ENCODE peak calls at places on chromosomes 7 and 10, in seven cellular contexts. S, Z, T, C, U, A and B are unnamed samples.

GRCh38 chr10:30432631-30433285 is 1.2 kb upstream of the MAP3K8 start:
- DNase-seq in Z (no peak), A (no peak), S (no peak), T (peak; percentile 48), C (no peak), U (peak; percentile 58), B (no peak)

GRCh38 chr10:124351481-124352220 is 67.1 kb downstream of the OAT start:
- DNase-seq in U (no peak), A (peak; percentile 23), S (no peak), T (peak; percentile 12), C (no peak), Z (peak; percentile 30), B (no peak)

GRCh38 chr7:20738517-20739481 is 47.9 kb downstream of the SP8 start:
- DNase-seq in U (no peak), T (no peak), A (no peak), S (no peak), C (no peak), Z (no peak), B (no peak)

GRCh38 chr10:86899670-86900276 is 57.6 kb downstream of the MMRN2 start:
- DNase-seq in C (peak; percentile 30), S (peak; percentile 58), U (peak; percentile 71), T (peak; percentile 69), Z (peak; percentile 82), A (peak; percentile 8), B (no peak)

GRCh38 chr7:79930604-79931003 is 204.0 kb upstream of the GNAI1 start:
- DNase-seq in Z (no peak), U (no peak), T (no peak), A (no peak), S (no peak), C (no peak), B (no peak)

GRCh38 chr7:84108787-84109186 is 85.8 kb downstream of the SEMA3A start:
- DNase-seq in C (no peak), Z (no peak), S (no peak), T (no peak), A (no peak), U (no peak), B (no peak)

GRCh38 chr7:19442016-19442785 is 266.6 kb downstream of the POLR1F start:
- DNase-seq in Z (peak; percentile 73), T (no peak), C (no peak), U (no peak), A (peak; percentile 18), S (peak; percentile 42), B (no peak)

GRCh38 chr10:75430000-75430763 is 1.2 kb upstream of the LRMDA start:
- DNase-seq in S (no peak), C (no peak), A (no peak), T (peak; percentile 61), U (peak; percentile 43), Z (peak; percentile 77), B (no peak)

GRCh38 chr7:126856691-126857291 is 395.9 kb downstream of the GRM8 start:
- DNase-seq in C (no peak), A (no peak), T (no peak), S (no peak), U (no peak), Z (no peak), B (no peak)

GRCh38 chr7:6530626-6531491 is 20.4 kb downstream of the GRID2IP start:
- DNase-seq in A (no peak), S (no peak), U (peak; percentile 67), Z (peak; percentile 92), T (no peak), C (peak; percentile 36), B (no peak)

GRCh38 chr10:77741746-77742145 is 104.1 kb upstream of the KCNMA1 start:
- DNase-seq in T (no peak), S (no peak), U (no peak), C (no peak), Z (no peak), A (no peak), B (no peak)

GRCh38 chr7:112108984-112109383 is 97.2 kb downstream of the DOCK4 start:
- DNase-seq in Z (no peak), S (no peak), U (no peak), C (no peak), T (no peak), A (no peak), B (no peak)

GRCh38 chr10:14528450-14528849 is 197.7 kb upstream of the FRMD4A start:
- DNase-seq in C (no peak), A (no peak), S (no peak), U (no peak), T (no peak), Z (no peak), B (no peak)

GRCh38 chr10:17236468-17236886 is 8.4 kb downstream of the VIM start:
- DNase-seq in Z (no peak), S (no peak), A (no peak), U (no peak), C (no peak), T (no peak), B (no peak)

GRCh38 chr10:124743188-124744046 is 761 bp downstream of the FAM53B start:
- DNase-seq in S (peak; percentile 12), T (no peak), A (no peak), U (no peak), Z (peak; percentile 81), C (no peak), B (no peak)

DNA sequence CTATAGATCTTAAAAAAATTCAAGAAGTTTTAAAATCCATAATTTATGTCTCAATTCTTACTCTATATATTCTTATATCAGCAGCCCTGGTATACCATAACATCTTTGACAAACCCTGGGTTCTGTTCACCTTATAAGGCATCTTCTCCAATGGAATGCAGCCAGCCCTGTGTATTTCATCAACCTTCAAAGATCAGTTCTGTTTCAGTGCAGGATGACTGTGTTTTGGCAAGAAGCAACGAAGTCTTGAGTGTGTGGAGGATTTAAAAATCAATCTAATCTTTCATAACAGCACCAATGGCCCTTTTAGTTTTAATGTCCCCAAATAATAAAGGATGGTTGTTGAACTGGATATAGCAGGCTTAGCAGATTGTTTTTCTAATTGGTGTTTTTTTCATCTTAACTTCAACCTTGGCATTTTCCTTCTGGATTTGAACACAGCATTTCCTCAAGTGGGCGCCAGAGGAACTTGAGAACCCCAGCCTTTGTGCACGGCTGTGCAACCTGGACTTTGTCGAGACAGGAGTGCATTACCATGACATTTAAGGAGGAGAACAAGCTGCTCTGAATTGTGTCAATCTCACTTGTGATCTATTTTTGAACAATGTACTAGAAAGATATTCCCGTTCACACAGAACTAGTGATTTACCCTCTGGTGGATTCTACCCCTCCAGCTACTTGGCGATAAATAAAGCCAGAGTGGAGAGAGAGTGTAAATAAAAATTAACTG is 313.3 kb upstream of the AKR1E2 start:
- DNase-seq in S (peak; percentile 59), A (peak; percentile 3), T (no peak), C (no peak), Z (no peak), U (peak; percentile 44), B (no peak)
- TF ChIP-seq CTCF in S (peak; percentile 62), A (peak; percentile 33), T (no peak), C (peak; percentile 26), Z (peak; percentile 61), U (peak; percentile 49), B (peak; percentile 77)

GRCh38 chr10:43078986-43079273 is 2.1 kb downstream of the RET start:
- DNase-seq in Z (peak; percentile 90), S (peak; percentile 60), U (peak; percentile 13), T (no peak), C (peak; percentile 51), A (peak; percentile 38), B (peak; percentile 55)
- TF ChIP-seq CTCF in Z (peak; percentile 89), S (peak; percentile 70), U (peak; percentile 24), T (no peak), C (peak; percentile 64), A (peak; percentile 69), B (peak; percentile 39)

GRCh38 chr10:101031796-101032636 is 982 bp downstream of the SFXN3 start:
- DNase-seq in C (no peak), A (peak; percentile 46), Z (peak; percentile 90), S (peak; percentile 49), T (peak; percentile 87), U (peak; percentile 86), B (peak; percentile 44)
- TF ChIP-seq CTCF in C (no peak), A (no peak), Z (no peak), S (no peak), T (peak; percentile 22), U (no peak), B (no peak)

DNA sequence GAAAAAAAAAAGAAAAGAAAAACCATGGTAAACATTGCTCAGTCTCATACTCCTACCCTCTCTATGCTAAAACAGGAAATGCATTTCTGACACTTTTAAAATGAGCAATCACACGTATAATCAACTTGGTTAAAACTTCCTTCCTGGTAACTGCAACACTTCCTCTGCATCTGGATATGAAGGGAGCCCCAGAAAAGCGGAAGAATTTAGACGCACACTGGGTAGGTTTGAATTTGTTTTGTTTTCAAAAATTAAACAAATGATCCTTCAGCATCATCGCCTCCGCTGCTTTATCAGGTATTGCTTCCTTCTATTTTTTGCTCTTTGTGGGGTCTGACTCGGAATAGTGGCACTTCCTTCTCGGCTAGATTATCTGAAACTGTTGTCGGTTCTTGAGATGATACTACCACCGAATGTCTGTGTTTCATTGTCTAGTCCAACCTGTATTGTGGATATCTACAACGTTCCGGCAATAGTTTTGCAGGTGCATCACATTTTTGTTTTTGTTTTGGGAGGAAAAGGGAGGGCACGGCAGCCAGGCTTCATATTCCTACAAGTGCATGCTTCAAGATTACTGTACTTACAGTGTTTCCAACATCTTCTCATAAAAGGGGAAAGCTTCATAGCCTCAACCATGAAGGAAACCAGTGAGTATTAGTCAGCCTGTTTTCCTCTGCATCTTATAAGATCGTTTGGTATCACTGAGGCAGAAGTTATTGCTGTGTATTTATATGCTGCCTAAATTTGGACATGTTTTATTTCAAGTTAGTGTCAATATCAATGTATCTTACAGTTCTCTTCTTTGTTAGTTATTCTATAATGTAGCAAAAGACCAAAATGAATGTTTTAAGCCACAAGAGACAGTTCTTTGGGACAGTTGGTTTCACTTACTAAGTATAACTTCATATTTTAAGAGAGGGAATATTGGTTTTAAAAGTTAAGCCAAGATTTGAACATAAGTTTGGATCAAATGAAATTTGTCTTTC is at the start of gene PIK3CG:
- DNase-seq in C (no peak), U (no peak), Z (no peak), S (no peak), A (no peak), T (no peak), B (no peak)
- TF ChIP-seq CTCF in C (no peak), U (no peak), Z (no peak), S (no peak), A (no peak), T (no peak), B (no peak)

DNA sequence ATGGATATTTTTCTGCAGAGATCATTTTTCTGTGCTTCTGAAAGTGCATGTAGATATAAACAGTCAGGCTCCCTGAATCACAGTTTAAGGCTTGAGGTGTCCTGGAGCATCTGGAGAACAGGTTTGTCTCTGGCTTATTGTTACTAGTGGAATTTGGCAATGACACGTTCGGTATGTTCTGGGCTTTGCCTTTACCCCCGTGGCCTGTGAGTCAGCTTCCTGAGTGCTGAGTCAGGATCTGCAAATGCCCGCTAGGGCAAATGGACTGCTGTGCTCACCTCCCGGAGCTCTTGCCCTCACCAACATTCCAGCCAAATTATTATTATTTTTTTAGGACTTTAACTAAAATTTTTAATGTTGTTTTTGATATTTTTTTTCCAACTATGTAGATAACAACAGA is 192.5 kb upstream of the PRSS1 start:
- DNase-seq in U (peak; percentile 18), A (peak; percentile 90), S (peak; percentile 74), C (no peak), T (peak; percentile 49), Z (peak; percentile 84), B (no peak)
- TF ChIP-seq CTCF in U (no peak), A (no peak), S (no peak), C (no peak), T (no peak), Z (peak; percentile 48), B (no peak)